ENCODE peak calls at places on chromosomes 4 and X, in eight cellular contexts. Y, J, A, W, U, V, F and G are unnamed samples.

GRCh38 chr4:75858721-75859120 is 43.5 kb downstream of the PPEF2 start:
- DNase-seq in F (no peak), J (no peak), Y (no peak), V (no peak), U (no peak), W (no peak), A (no peak), G (no peak)

GRCh38 chr4:129113919-129114318 is 18.0 kb downstream of the C4orf33 start:
- DNase-seq in A (no peak), Y (no peak), U (no peak), J (no peak), V (no peak), W (no peak), F (no peak), G (no peak)

GRCh38 chrX:44871114-44871645 is 1.8 kb upstream of the KDM6A start:
- DNase-seq in W (peak), F (no peak), A (no peak), U (no peak), Y (no peak), V (no peak), J (no peak), G (no peak)

GRCh38 chrX:133590703-133591505 is 175.6 kb upstream of the GPC4 start:
- DNase-seq in J (no peak), F (no peak), V (no peak), A (no peak), Y (no peak), U (no peak), W (no peak), G (no peak)

GRCh38 chrX:67723580-67724351 is 179.9 kb downstream of the AR start:
- DNase-seq in F (no peak), J (no peak), A (no peak), W (no peak), U (no peak), Y (no peak), V (no peak), G (no peak)

GRCh38 chrX:97132654-97133415 is 249.1 kb downstream of the RPA4 start:
- DNase-seq in V (no peak), W (no peak), Y (no peak), U (no peak), F (no peak), J (no peak), A (no peak), G (no peak)

GRCh38 chrX:49838374-49838773 is 9.3 kb downstream of the PAGE4 start:
- DNase-seq in W (peak), V (no peak), U (no peak), F (peak), Y (no peak), J (no peak), A (no peak), G (no peak)

GRCh38 chr4:71857713-71858451 is 74.0 kb upstream of the GC start:
- DNase-seq in A (no peak), Y (peak), J (no peak), W (peak), V (peak), U (no peak), F (no peak), G (no peak)

GRCh38 chrX:18721683-18722499 is 14.4 kb downstream of the PPEF1 start:
- DNase-seq in F (peak), J (no peak), A (no peak), U (peak), V (no peak), W (no peak), Y (no peak), G (no peak)

GRCh38 chrX:118644378-118644777 is 83.0 kb upstream of the IL13RA1 start:
- DNase-seq in U (peak), F (peak), Y (no peak), J (no peak), W (no peak), V (no peak), A (peak), G (no peak)

GRCh38 chr4:132101526-132101925 is 1047.6 kb upstream of the PCDH10 start:
- DNase-seq in A (no peak), U (no peak), V (no peak), W (no peak), Y (no peak), J (no peak), F (no peak), G (no peak)

GRCh38 chr4:152920768-152921167 is 15.4 kb upstream of the FHDC1 start:
- DNase-seq in Y (no peak), J (no peak), A (no peak), U (no peak), W (no peak), F (no peak), V (no peak), G (no peak)

GRCh38 chr4:6873792-6874461 is 35.7 kb upstream of the TBC1D14 start:
- DNase-seq in V (peak), F (peak), W (peak), J (peak), A (no peak), Y (no peak), U (peak), G (peak)

GRCh38 chr4:164138521-164138920 is 615.4 kb upstream of the SMIM31 start:
- DNase-seq in W (no peak), U (no peak), V (no peak), A (no peak), F (no peak), Y (no peak), J (no peak), G (no peak)